ENCODE peak calls at places on chromosomes 13 and 19, in ten cellular contexts. One of them, this sample, is unnamed.

GRCh38 chr19:1247747-1248453 is 483 bp upstream of the MIDN start:
- DNase-seq in CD4-positive, alpha-beta memory T cell: peak; percentile 72
- DNase-seq in left ventricle myocardium inferior: peak; percentile 77
- DNase-seq in Panc1: no peak
- DNase-seq in heart left ventricle: peak; percentile 89
- DNase-seq in colonic mucosa: peak; percentile 83
- DNase-seq in cardiac muscle cell: peak; percentile 60
- DNase-seq in ascending aorta: peak; percentile 75
- DNase-seq in tibial nerve: no peak
- DNase-seq in upper lobe of right lung: peak; percentile 90
- DNase-seq in this sample: peak; percentile 85

GRCh38 chr13:36395280-36395679 is 37.0 kb upstream of the CCNA1 start:
- DNase-seq in CD4-positive, alpha-beta memory T cell: no peak
- DNase-seq in left ventricle myocardium inferior: no peak
- DNase-seq in Panc1: no peak
- DNase-seq in heart left ventricle: no peak
- DNase-seq in colonic mucosa: no peak
- DNase-seq in cardiac muscle cell: peak; percentile 81
- DNase-seq in ascending aorta: no peak
- DNase-seq in tibial nerve: no peak
- DNase-seq in upper lobe of right lung: no peak
- DNase-seq in this sample: no peak

GRCh38 chr13:53007872-53008271 is 20.7 kb upstream of the OLFM4 start:
- DNase-seq in CD4-positive, alpha-beta memory T cell: no peak
- DNase-seq in left ventricle myocardium inferior: peak; percentile 19
- DNase-seq in Panc1: no peak
- DNase-seq in heart left ventricle: no peak
- DNase-seq in colonic mucosa: peak; percentile 48
- DNase-seq in cardiac muscle cell: no peak
- DNase-seq in ascending aorta: no peak
- DNase-seq in tibial nerve: no peak
- DNase-seq in upper lobe of right lung: no peak
- DNase-seq in this sample: no peak

GRCh38 chr19:22545751-22546150 is 88.4 kb upstream of the ZNF492 start:
- DNase-seq in CD4-positive, alpha-beta memory T cell: no peak
- DNase-seq in left ventricle myocardium inferior: peak; percentile 22
- DNase-seq in Panc1: no peak
- DNase-seq in heart left ventricle: no peak
- DNase-seq in colonic mucosa: peak; percentile 27
- DNase-seq in cardiac muscle cell: peak; percentile 1
- DNase-seq in ascending aorta: no peak
- DNase-seq in tibial nerve: peak; percentile 57
- DNase-seq in upper lobe of right lung: no peak
- DNase-seq in this sample: no peak

GRCh38 chr13:38590796-38591507 is 95.9 kb upstream of the FREM2 start:
- DNase-seq in CD4-positive, alpha-beta memory T cell: no peak
- DNase-seq in left ventricle myocardium inferior: no peak
- DNase-seq in Panc1: no peak
- DNase-seq in heart left ventricle: no peak
- DNase-seq in colonic mucosa: no peak
- DNase-seq in cardiac muscle cell: no peak
- DNase-seq in ascending aorta: no peak
- DNase-seq in tibial nerve: no peak
- DNase-seq in upper lobe of right lung: peak; percentile 74
- DNase-seq in this sample: no peak

GRCh38 chr19:55652311-55653078 is 2.3 kb upstream of the U2AF2 start:
- DNase-seq in CD4-positive, alpha-beta memory T cell: peak; percentile 46
- DNase-seq in left ventricle myocardium inferior: no peak
- DNase-seq in Panc1: no peak
- DNase-seq in heart left ventricle: peak; percentile 72
- DNase-seq in colonic mucosa: no peak
- DNase-seq in cardiac muscle cell: no peak
- DNase-seq in ascending aorta: no peak
- DNase-seq in tibial nerve: no peak
- DNase-seq in upper lobe of right lung: no peak
- DNase-seq in this sample: no peak

GRCh38 chr13:43426355-43426754 is 360.4 kb downstream of the ENOX1 start:
- DNase-seq in CD4-positive, alpha-beta memory T cell: no peak
- DNase-seq in left ventricle myocardium inferior: no peak
- DNase-seq in Panc1: no peak
- DNase-seq in heart left ventricle: no peak
- DNase-seq in colonic mucosa: no peak
- DNase-seq in cardiac muscle cell: no peak
- DNase-seq in ascending aorta: no peak
- DNase-seq in tibial nerve: no peak
- DNase-seq in upper lobe of right lung: no peak
- DNase-seq in this sample: no peak

GRCh38 chr19:34662919-34663318 is 14.0 kb downstream of the SCGB2B2 start:
- DNase-seq in CD4-positive, alpha-beta memory T cell: peak; percentile 60
- DNase-seq in left ventricle myocardium inferior: no peak
- DNase-seq in Panc1: no peak
- DNase-seq in heart left ventricle: no peak
- DNase-seq in colonic mucosa: no peak
- DNase-seq in cardiac muscle cell: peak; percentile 17
- DNase-seq in ascending aorta: no peak
- DNase-seq in tibial nerve: no peak
- DNase-seq in upper lobe of right lung: no peak
- DNase-seq in this sample: no peak

GRCh38 chr13:81987159-81987558 is 1646.2 kb upstream of the SPRY2 start:
- DNase-seq in CD4-positive, alpha-beta memory T cell: no peak
- DNase-seq in left ventricle myocardium inferior: no peak
- DNase-seq in Panc1: no peak
- DNase-seq in heart left ventricle: no peak
- DNase-seq in colonic mucosa: no peak
- DNase-seq in cardiac muscle cell: no peak
- DNase-seq in ascending aorta: no peak
- DNase-seq in tibial nerve: no peak
- DNase-seq in upper lobe of right lung: no peak
- DNase-seq in this sample: no peak

DNA sequence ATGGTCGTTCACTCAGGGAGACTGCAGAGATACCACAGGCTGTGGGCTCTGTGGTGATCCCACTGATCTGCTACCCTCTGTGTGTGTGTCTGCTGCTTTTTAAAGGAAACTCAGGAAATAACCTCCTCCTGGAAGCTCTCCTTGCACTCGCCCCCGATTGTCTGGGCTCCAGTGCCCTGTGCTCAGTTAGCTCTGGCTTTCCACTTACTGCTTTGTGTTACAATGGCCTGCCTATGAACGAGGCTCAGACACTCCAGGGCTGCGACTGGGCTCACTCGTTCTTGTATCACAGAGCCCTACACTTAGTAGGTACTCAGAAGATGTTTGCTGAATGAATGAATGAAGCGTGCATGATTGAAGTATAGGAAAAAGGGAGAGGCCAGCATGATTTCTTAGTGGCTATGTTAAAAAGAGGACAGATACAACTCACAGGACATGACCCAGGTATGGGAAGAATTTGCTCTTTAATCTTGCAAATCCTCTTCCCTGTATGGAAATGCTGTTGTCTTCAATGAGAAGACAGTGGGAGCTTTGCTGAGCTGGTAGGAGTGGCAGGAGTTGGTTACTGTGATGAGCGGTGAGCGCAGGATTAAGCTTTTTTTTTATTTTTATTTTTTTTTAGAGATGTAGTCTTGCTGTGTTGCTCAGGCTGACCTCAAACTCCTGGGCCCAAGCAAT is 26.4 kb downstream of the B3GLCT start:
- DNase-seq in CD4-positive, alpha-beta memory T cell: no peak
- DNase-seq in left ventricle myocardium inferior: no peak
- DNase-seq in Panc1: no peak
- DNase-seq in heart left ventricle: no peak
- DNase-seq in colonic mucosa: no peak
- DNase-seq in cardiac muscle cell: no peak
- DNase-seq in ascending aorta: no peak
- DNase-seq in tibial nerve: no peak
- DNase-seq in upper lobe of right lung: no peak
- DNase-seq in this sample: no peak
- H3K27ac ChIP-seq in CD4-positive, alpha-beta memory T cell: no peak overlapping the region
- H3K27ac ChIP-seq in left ventricle myocardium inferior: peak overlapping the region; percentile 50
- H3K27ac ChIP-seq in Panc1: no peak overlapping the region
- H3K27ac ChIP-seq in heart left ventricle: peak overlapping the region; percentile 40
- H3K27ac ChIP-seq in colonic mucosa: no peak overlapping the region
- H3K27ac ChIP-seq in cardiac muscle cell: no peak overlapping the region
- H3K27ac ChIP-seq in ascending aorta: no peak overlapping the region
- H3K27ac ChIP-seq in tibial nerve: no peak overlapping the region
- H3K27ac ChIP-seq in upper lobe of right lung: no peak overlapping the region
- H3K27ac ChIP-seq in this sample: no peak overlapping the region

GRCh38 chr19:42074513-42075363 is 1.2 kb upstream of the ZNF574 start:
- DNase-seq in CD4-positive, alpha-beta memory T cell: no peak
- DNase-seq in left ventricle myocardium inferior: no peak
- DNase-seq in Panc1: no peak
- DNase-seq in heart left ventricle: peak; percentile 42
- DNase-seq in colonic mucosa: peak; percentile 52
- DNase-seq in cardiac muscle cell: peak; percentile 22
- DNase-seq in ascending aorta: no peak
- DNase-seq in tibial nerve: peak; percentile 17
- DNase-seq in upper lobe of right lung: no peak
- DNase-seq in this sample: no peak
- H3K4me1 ChIP-seq in CD4-positive, alpha-beta memory T cell: peaks cover 24% of the 10 kb centered on the region
- H3K4me1 ChIP-seq in left ventricle myocardium inferior: peaks cover 38% of the 10 kb centered on the region
- H3K4me1 ChIP-seq in Panc1: no peaks in the 10 kb centered on the region
- H3K4me1 ChIP-seq in heart left ventricle: peaks cover 17% of the 10 kb centered on the region
- H3K4me1 ChIP-seq in colonic mucosa: no peaks in the 10 kb centered on the region
- H3K4me1 ChIP-seq in cardiac muscle cell: peaks cover 14% of the 10 kb centered on the region
- H3K4me1 ChIP-seq in ascending aorta: peaks cover 5% of the 10 kb centered on the region
- H3K4me1 ChIP-seq in tibial nerve: peaks cover 15% of the 10 kb centered on the region
- H3K4me1 ChIP-seq in upper lobe of right lung: peaks cover 9% of the 10 kb centered on the region
- H3K4me1 ChIP-seq in this sample: peaks cover 19% of the 10 kb centered on the region

GRCh38 chr19:13026478-13026999 is 31.3 kb downstream of the NFIX start:
- DNase-seq in CD4-positive, alpha-beta memory T cell: no peak
- DNase-seq in left ventricle myocardium inferior: no peak
- DNase-seq in Panc1: no peak
- DNase-seq in heart left ventricle: no peak
- DNase-seq in colonic mucosa: peak; percentile 74
- DNase-seq in cardiac muscle cell: peak; percentile 45
- DNase-seq in ascending aorta: no peak
- DNase-seq in tibial nerve: no peak
- DNase-seq in upper lobe of right lung: no peak
- DNase-seq in this sample: no peak
- H3K4me3 ChIP-seq in CD4-positive, alpha-beta memory T cell: no peak overlapping the region
- H3K4me3 ChIP-seq in left ventricle myocardium inferior: peak overlapping the region; percentile 66
- H3K4me3 ChIP-seq in Panc1: peak overlapping the region; percentile 81
- H3K4me3 ChIP-seq in heart left ventricle: peak overlapping the region; percentile 49
- H3K4me3 ChIP-seq in colonic mucosa: peak overlapping the region; percentile 25
- H3K4me3 ChIP-seq in cardiac muscle cell: no peak overlapping the region
- H3K4me3 ChIP-seq in ascending aorta: peak overlapping the region; percentile 67
- H3K4me3 ChIP-seq in tibial nerve: no peak overlapping the region
- H3K4me3 ChIP-seq in upper lobe of right lung: peak overlapping the region; percentile 53
- H3K4me3 ChIP-seq in this sample: no peak overlapping the region

GRCh38 chr19:31675187-31675913 is 326.1 kb upstream of the TSHZ3 start:
- DNase-seq in CD4-positive, alpha-beta memory T cell: no peak
- DNase-seq in left ventricle myocardium inferior: no peak
- DNase-seq in Panc1: no peak
- DNase-seq in heart left ventricle: no peak
- DNase-seq in colonic mucosa: no peak
- DNase-seq in cardiac muscle cell: peak; percentile 61
- DNase-seq in ascending aorta: no peak
- DNase-seq in tibial nerve: no peak
- DNase-seq in upper lobe of right lung: no peak
- DNase-seq in this sample: no peak

GRCh38 chr19:31670931-31671330 is 321.7 kb upstream of the TSHZ3 start:
- DNase-seq in CD4-positive, alpha-beta memory T cell: no peak
- DNase-seq in left ventricle myocardium inferior: no peak
- DNase-seq in Panc1: no peak
- DNase-seq in heart left ventricle: no peak
- DNase-seq in colonic mucosa: no peak
- DNase-seq in cardiac muscle cell: no peak
- DNase-seq in ascending aorta: no peak
- DNase-seq in tibial nerve: no peak
- DNase-seq in upper lobe of right lung: no peak
- DNase-seq in this sample: no peak

GRCh38 chr19:31678421-31678820 is 329.2 kb upstream of the TSHZ3 start:
- DNase-seq in CD4-positive, alpha-beta memory T cell: no peak
- DNase-seq in left ventricle myocardium inferior: no peak
- DNase-seq in Panc1: no peak
- DNase-seq in heart left ventricle: no peak
- DNase-seq in colonic mucosa: no peak
- DNase-seq in cardiac muscle cell: no peak
- DNase-seq in ascending aorta: no peak
- DNase-seq in tibial nerve: no peak
- DNase-seq in upper lobe of right lung: no peak
- DNase-seq in this sample: no peak

GRCh38 chr19:31676271-31677004 is 327.2 kb upstream of the TSHZ3 start:
- DNase-seq in CD4-positive, alpha-beta memory T cell: no peak
- DNase-seq in left ventricle myocardium inferior: no peak
- DNase-seq in Panc1: no peak
- DNase-seq in heart left ventricle: no peak
- DNase-seq in colonic mucosa: no peak
- DNase-seq in cardiac muscle cell: peak; percentile 8
- DNase-seq in ascending aorta: no peak
- DNase-seq in tibial nerve: no peak
- DNase-seq in upper lobe of right lung: no peak
- DNase-seq in this sample: no peak

GRCh38 chr19:31674503-31675186 is 325.4 kb upstream of the TSHZ3 start:
- DNase-seq in CD4-positive, alpha-beta memory T cell: no peak
- DNase-seq in left ventricle myocardium inferior: no peak
- DNase-seq in Panc1: no peak
- DNase-seq in heart left ventricle: no peak
- DNase-seq in colonic mucosa: no peak
- DNase-seq in cardiac muscle cell: peak; percentile 64
- DNase-seq in ascending aorta: no peak
- DNase-seq in tibial nerve: no peak
- DNase-seq in upper lobe of right lung: no peak
- DNase-seq in this sample: no peak
- H3K27ac ChIP-seq in CD4-positive, alpha-beta memory T cell: no peak overlapping the region
- H3K27ac ChIP-seq in left ventricle myocardium inferior: no peak overlapping the region
- H3K27ac ChIP-seq in Panc1: no peak overlapping the region
- H3K27ac ChIP-seq in heart left ventricle: no peak overlapping the region
- H3K27ac ChIP-seq in colonic mucosa: no peak overlapping the region
- H3K27ac ChIP-seq in cardiac muscle cell: no peak overlapping the region
- H3K27ac ChIP-seq in ascending aorta: no peak overlapping the region
- H3K27ac ChIP-seq in tibial nerve: no peak overlapping the region
- H3K27ac ChIP-seq in upper lobe of right lung: no peak overlapping the region
- H3K27ac ChIP-seq in this sample: no peak overlapping the region

DNA sequence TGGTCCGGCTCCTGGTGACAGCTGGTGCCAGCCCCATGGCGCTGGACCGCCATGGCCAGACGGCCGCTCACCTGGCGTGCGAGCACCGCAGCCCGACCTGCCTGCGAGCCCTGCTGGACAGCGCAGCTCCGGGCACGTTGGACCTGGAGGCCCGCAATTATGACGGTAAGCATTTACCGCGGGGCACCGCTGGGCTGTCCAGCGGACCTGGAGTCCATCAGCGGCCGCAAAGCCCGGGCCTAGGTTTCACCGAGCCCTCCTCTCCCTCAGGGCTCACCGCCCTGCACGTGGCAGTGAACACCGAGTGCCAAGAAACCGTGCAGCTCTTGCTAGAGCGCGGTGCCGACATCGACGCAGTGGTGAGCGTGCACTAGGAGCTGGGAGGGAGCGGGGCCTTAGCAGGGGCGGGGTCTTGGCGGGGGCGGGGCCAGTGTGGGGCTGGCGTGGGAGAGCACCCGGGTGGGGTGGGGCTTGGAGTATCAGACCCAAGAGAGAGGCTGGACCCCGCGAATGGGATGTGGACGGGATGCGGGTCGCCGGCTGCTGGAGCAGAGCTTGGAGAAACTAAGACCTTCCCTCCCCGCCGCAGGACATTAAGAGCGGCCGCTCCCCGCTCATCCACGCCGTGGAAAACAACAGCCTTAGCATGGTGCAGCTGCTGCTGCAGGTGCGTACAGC is 8.7 kb downstream of the BCL3 start:
- DNase-seq in CD4-positive, alpha-beta memory T cell: peak; percentile 28
- DNase-seq in left ventricle myocardium inferior: peak; percentile 81
- DNase-seq in Panc1: no peak
- DNase-seq in heart left ventricle: peak; percentile 85
- DNase-seq in colonic mucosa: no peak
- DNase-seq in cardiac muscle cell: peak; percentile 91
- DNase-seq in ascending aorta: no peak
- DNase-seq in tibial nerve: peak; percentile 61
- DNase-seq in upper lobe of right lung: peak; percentile 75
- DNase-seq in this sample: no peak
- H3K4me1 ChIP-seq in CD4-positive, alpha-beta memory T cell: peaks cover 43% of the 10 kb centered on the region
- H3K4me1 ChIP-seq in left ventricle myocardium inferior: peaks cover 71% of the 10 kb centered on the region
- H3K4me1 ChIP-seq in Panc1: peaks cover 36% of the 10 kb centered on the region
- H3K4me1 ChIP-seq in heart left ventricle: peaks cover 60% of the 10 kb centered on the region
- H3K4me1 ChIP-seq in colonic mucosa: peaks cover 23% of the 10 kb centered on the region
- H3K4me1 ChIP-seq in cardiac muscle cell: peaks cover 15% of the 10 kb centered on the region
- H3K4me1 ChIP-seq in ascending aorta: peaks cover 20% of the 10 kb centered on the region
- H3K4me1 ChIP-seq in tibial nerve: peaks cover 58% of the 10 kb centered on the region
- H3K4me1 ChIP-seq in upper lobe of right lung: peaks cover 47% of the 10 kb centered on the region
- H3K4me1 ChIP-seq in this sample: peaks cover 37% of the 10 kb centered on the region

This sample was measured in naive thymus-derived CD4-positive, alpha-beta T cell.